ENCODE peak calls at places on chromosomes 2 and 18, in ten cellular contexts. One of them, this sample, is unnamed.

GRCh38 chr2:12074126-12074883 is 327.9 kb downstream of the LPIN1 start:
- DNase-seq in pancreas: no peak
- DNase-seq in GM23248: no peak
- DNase-seq in fibroblast of lung: no peak
- DNase-seq in heart left ventricle: no peak
- DNase-seq in adrenal gland: no peak
- DNase-seq in naive thymus-derived CD4-positive, alpha-beta T cell: no peak
- DNase-seq in GM23338: no peak
- DNase-seq in upper lobe of right lung: no peak
- DNase-seq in thoracic aorta: no peak
- DNase-seq in this sample: no peak

GRCh38 chr2:151357359-151357758 is at the start of gene TNFAIP6:
- DNase-seq in upper lobe of right lung: no peak
- DNase-seq in GM23338: peak
- DNase-seq in adrenal gland: peak
- DNase-seq in pancreas: no peak
- DNase-seq in GM23248: peak
- DNase-seq in naive thymus-derived CD4-positive, alpha-beta T cell: no peak
- DNase-seq in fibroblast of lung: peak
- DNase-seq in thoracic aorta: no peak
- DNase-seq in heart left ventricle: peak
- DNase-seq in this sample: no peak

GRCh38 chr2:234377761-234378341 is 119.0 kb downstream of the ARL4C start:
- DNase-seq in pancreas: no peak
- DNase-seq in heart left ventricle: no peak
- DNase-seq in GM23338: no peak
- DNase-seq in naive thymus-derived CD4-positive, alpha-beta T cell: no peak
- DNase-seq in GM23248: peak
- DNase-seq in thoracic aorta: no peak
- DNase-seq in adrenal gland: no peak
- DNase-seq in fibroblast of lung: peak
- DNase-seq in upper lobe of right lung: no peak
- DNase-seq in this sample: no peak

GRCh38 chr2:20450201-20451108 is 3.6 kb downstream of the RHOB start:
- DNase-seq in naive thymus-derived CD4-positive, alpha-beta T cell: no peak
- DNase-seq in upper lobe of right lung: no peak
- DNase-seq in thoracic aorta: no peak
- DNase-seq in adrenal gland: peak
- DNase-seq in heart left ventricle: peak
- DNase-seq in GM23338: peak
- DNase-seq in fibroblast of lung: peak
- DNase-seq in pancreas: peak
- DNase-seq in GM23248: peak
- DNase-seq in this sample: no peak

GRCh38 chr2:167333245-167333644 is 445.0 kb downstream of the XIRP2 start:
- DNase-seq in thoracic aorta: no peak
- DNase-seq in adrenal gland: no peak
- DNase-seq in pancreas: no peak
- DNase-seq in naive thymus-derived CD4-positive, alpha-beta T cell: no peak
- DNase-seq in GM23338: peak
- DNase-seq in upper lobe of right lung: no peak
- DNase-seq in fibroblast of lung: no peak
- DNase-seq in GM23248: peak
- DNase-seq in heart left ventricle: no peak
- DNase-seq in this sample: no peak

GRCh38 chr2:180222642-180223041 is 215.5 kb upstream of the CWC22 start:
- DNase-seq in fibroblast of lung: peak
- DNase-seq in upper lobe of right lung: no peak
- DNase-seq in GM23338: no peak
- DNase-seq in naive thymus-derived CD4-positive, alpha-beta T cell: no peak
- DNase-seq in adrenal gland: no peak
- DNase-seq in thoracic aorta: no peak
- DNase-seq in heart left ventricle: peak
- DNase-seq in pancreas: no peak
- DNase-seq in GM23248: peak
- DNase-seq in this sample: no peak

GRCh38 chr2:105866439-105867170 is 121.9 kb downstream of the NCK2 start:
- DNase-seq in GM23248: peak
- DNase-seq in adrenal gland: no peak
- DNase-seq in fibroblast of lung: peak
- DNase-seq in pancreas: no peak
- DNase-seq in naive thymus-derived CD4-positive, alpha-beta T cell: no peak
- DNase-seq in upper lobe of right lung: no peak
- DNase-seq in heart left ventricle: no peak
- DNase-seq in thoracic aorta: no peak
- DNase-seq in GM23338: no peak
- DNase-seq in this sample: no peak

GRCh38 chr18:59907172-59907571 is 7.4 kb downstream of the PMAIP1 start:
- DNase-seq in pancreas: no peak
- DNase-seq in naive thymus-derived CD4-positive, alpha-beta T cell: no peak
- DNase-seq in heart left ventricle: no peak
- DNase-seq in adrenal gland: no peak
- DNase-seq in GM23248: peak
- DNase-seq in GM23338: no peak
- DNase-seq in fibroblast of lung: no peak
- DNase-seq in upper lobe of right lung: no peak
- DNase-seq in thoracic aorta: no peak
- DNase-seq in this sample: no peak

GRCh38 chr2:98727369-98727749 is 3.6 kb downstream of the MGAT4A start:
- DNase-seq in naive thymus-derived CD4-positive, alpha-beta T cell: no peak
- DNase-seq in adrenal gland: no peak
- DNase-seq in fibroblast of lung: no peak
- DNase-seq in GM23248: no peak
- DNase-seq in heart left ventricle: peak
- DNase-seq in pancreas: peak
- DNase-seq in upper lobe of right lung: no peak
- DNase-seq in thoracic aorta: no peak
- DNase-seq in GM23338: no peak
- DNase-seq in this sample: no peak

GRCh38 chr2:98729652-98730051 is 1.3 kb downstream of the MGAT4A start:
- DNase-seq in pancreas: no peak
- DNase-seq in fibroblast of lung: no peak
- DNase-seq in GM23248: peak
- DNase-seq in naive thymus-derived CD4-positive, alpha-beta T cell: no peak
- DNase-seq in GM23338: no peak
- DNase-seq in upper lobe of right lung: no peak
- DNase-seq in heart left ventricle: no peak
- DNase-seq in thoracic aorta: no peak
- DNase-seq in adrenal gland: no peak
- DNase-seq in this sample: no peak

GRCh38 chr2:98726172-98726725 is 4.7 kb downstream of the MGAT4A start:
- DNase-seq in naive thymus-derived CD4-positive, alpha-beta T cell: no peak
- DNase-seq in thoracic aorta: no peak
- DNase-seq in adrenal gland: no peak
- DNase-seq in upper lobe of right lung: no peak
- DNase-seq in fibroblast of lung: no peak
- DNase-seq in GM23248: no peak
- DNase-seq in pancreas: no peak
- DNase-seq in GM23338: no peak
- DNase-seq in heart left ventricle: no peak
- DNase-seq in this sample: no peak

GRCh38 chr2:98726735-98727368 is 4.1 kb downstream of the MGAT4A start:
- DNase-seq in adrenal gland: no peak
- DNase-seq in GM23338: no peak
- DNase-seq in pancreas: no peak
- DNase-seq in thoracic aorta: no peak
- DNase-seq in upper lobe of right lung: no peak
- DNase-seq in heart left ventricle: no peak
- DNase-seq in fibroblast of lung: no peak
- DNase-seq in GM23248: no peak
- DNase-seq in naive thymus-derived CD4-positive, alpha-beta T cell: no peak
- DNase-seq in this sample: no peak

GRCh38 chr2:98727758-98728718 is 2.9 kb downstream of the MGAT4A start:
- DNase-seq in GM23338: no peak
- DNase-seq in upper lobe of right lung: no peak
- DNase-seq in thoracic aorta: no peak
- DNase-seq in GM23248: no peak
- DNase-seq in pancreas: no peak
- DNase-seq in adrenal gland: no peak
- DNase-seq in naive thymus-derived CD4-positive, alpha-beta T cell: peak
- DNase-seq in fibroblast of lung: no peak
- DNase-seq in heart left ventricle: no peak
- DNase-seq in this sample: no peak
- H3K27ac ChIP-seq in GM23338: no peak
- H3K27ac ChIP-seq in upper lobe of right lung: peak
- H3K27ac ChIP-seq in thoracic aorta: peak
- H3K27ac ChIP-seq in GM23248: no peak
- H3K27ac ChIP-seq in pancreas: peak
- H3K27ac ChIP-seq in adrenal gland: no peak
- H3K27ac ChIP-seq in naive thymus-derived CD4-positive, alpha-beta T cell: peak
- H3K27ac ChIP-seq in fibroblast of lung: no peak
- H3K27ac ChIP-seq in heart left ventricle: peak
- H3K27ac ChIP-seq in this sample: peak

GRCh38 chr18:58891753-58892152 is 27.1 kb downstream of the ZNF532 start:
- DNase-seq in pancreas: no peak
- DNase-seq in heart left ventricle: no peak
- DNase-seq in upper lobe of right lung: no peak
- DNase-seq in GM23248: no peak
- DNase-seq in thoracic aorta: no peak
- DNase-seq in naive thymus-derived CD4-positive, alpha-beta T cell: no peak
- DNase-seq in adrenal gland: no peak
- DNase-seq in GM23338: no peak
- DNase-seq in fibroblast of lung: no peak
- DNase-seq in this sample: no peak

GRCh38 chr18:58882681-58883080 is 18.0 kb downstream of the ZNF532 start:
- DNase-seq in thoracic aorta: no peak
- DNase-seq in fibroblast of lung: peak
- DNase-seq in naive thymus-derived CD4-positive, alpha-beta T cell: no peak
- DNase-seq in GM23248: no peak
- DNase-seq in upper lobe of right lung: no peak
- DNase-seq in pancreas: no peak
- DNase-seq in adrenal gland: no peak
- DNase-seq in heart left ventricle: no peak
- DNase-seq in GM23338: no peak
- DNase-seq in this sample: no peak

GRCh38 chr18:58887613-58887963 is 22.9 kb downstream of the ZNF532 start:
- DNase-seq in pancreas: no peak
- DNase-seq in adrenal gland: peak
- DNase-seq in heart left ventricle: peak
- DNase-seq in GM23338: no peak
- DNase-seq in GM23248: no peak
- DNase-seq in fibroblast of lung: peak
- DNase-seq in thoracic aorta: no peak
- DNase-seq in upper lobe of right lung: peak
- DNase-seq in naive thymus-derived CD4-positive, alpha-beta T cell: no peak
- DNase-seq in this sample: no peak

GRCh38 chr18:58884694-58885093 is 20.0 kb downstream of the ZNF532 start:
- DNase-seq in pancreas: no peak
- DNase-seq in fibroblast of lung: no peak
- DNase-seq in GM23338: no peak
- DNase-seq in thoracic aorta: no peak
- DNase-seq in upper lobe of right lung: no peak
- DNase-seq in heart left ventricle: no peak
- DNase-seq in adrenal gland: no peak
- DNase-seq in naive thymus-derived CD4-positive, alpha-beta T cell: no peak
- DNase-seq in GM23248: no peak
- DNase-seq in this sample: no peak

DNA sequence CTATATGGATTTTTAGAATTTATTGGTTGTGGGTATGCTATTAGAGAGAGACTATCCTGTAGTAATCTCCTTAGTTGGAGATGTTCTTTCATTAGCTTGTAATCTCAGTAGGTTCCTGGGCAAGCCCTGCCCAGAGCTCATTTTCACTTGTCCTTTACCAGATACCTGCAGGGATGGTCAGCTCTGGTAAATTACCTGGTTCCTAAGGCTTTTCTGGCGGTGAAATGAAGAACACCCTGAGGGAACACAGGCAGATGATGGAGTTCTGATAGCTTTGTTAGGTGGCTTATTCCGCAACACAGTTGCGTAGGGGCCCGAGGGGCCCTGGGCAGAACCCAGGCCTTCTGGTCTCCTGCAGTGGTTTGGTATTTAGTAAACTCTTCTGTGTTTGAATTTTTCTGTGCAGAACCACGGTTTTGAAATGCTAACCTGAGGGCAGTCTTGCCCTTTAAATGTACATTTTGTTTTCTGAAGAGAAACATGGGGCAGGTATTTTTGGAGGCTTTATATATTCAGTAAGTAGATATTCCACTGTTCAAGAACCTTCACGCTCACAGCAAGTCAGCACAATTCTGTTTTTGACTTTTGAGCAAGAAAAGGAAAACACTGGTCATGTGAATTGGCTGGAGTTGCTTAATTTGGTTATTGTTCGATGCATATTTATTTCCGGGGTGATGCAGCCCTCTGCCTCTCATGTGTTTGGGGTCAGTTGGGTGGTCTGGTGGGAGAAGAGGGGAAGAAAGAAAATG is 22.4 kb downstream of the ZNF532 start:
- DNase-seq in thoracic aorta: no peak
- DNase-seq in fibroblast of lung: no peak
- DNase-seq in GM23338: no peak
- DNase-seq in adrenal gland: peak
- DNase-seq in naive thymus-derived CD4-positive, alpha-beta T cell: no peak
- DNase-seq in upper lobe of right lung: no peak
- DNase-seq in GM23248: no peak
- DNase-seq in heart left ventricle: no peak
- DNase-seq in pancreas: no peak
- DNase-seq in this sample: no peak
- H3K27ac ChIP-seq in thoracic aorta: peak
- H3K27ac ChIP-seq in fibroblast of lung: peak
- H3K27ac ChIP-seq in GM23338: peak
- H3K27ac ChIP-seq in adrenal gland: peak
- H3K27ac ChIP-seq in naive thymus-derived CD4-positive, alpha-beta T cell: no peak
- H3K27ac ChIP-seq in upper lobe of right lung: peak
- H3K27ac ChIP-seq in GM23248: no peak
- H3K27ac ChIP-seq in heart left ventricle: peak
- H3K27ac ChIP-seq in pancreas: no peak
- H3K27ac ChIP-seq in this sample: peak

GRCh38 chr2:237282568-237283128 is 131.3 kb downstream of the COL6A3 start:
- DNase-seq in heart left ventricle: no peak
- DNase-seq in fibroblast of lung: peak
- DNase-seq in thoracic aorta: no peak
- DNase-seq in GM23338: no peak
- DNase-seq in upper lobe of right lung: no peak
- DNase-seq in GM23248: peak
- DNase-seq in adrenal gland: no peak
- DNase-seq in pancreas: no peak
- DNase-seq in naive thymus-derived CD4-positive, alpha-beta T cell: no peak
- DNase-seq in this sample: no peak
- H3K27ac ChIP-seq in heart left ventricle: no peak
- H3K27ac ChIP-seq in fibroblast of lung: peak
- H3K27ac ChIP-seq in thoracic aorta: no peak
- H3K27ac ChIP-seq in GM23338: no peak
- H3K27ac ChIP-seq in upper lobe of right lung: no peak
- H3K27ac ChIP-seq in GM23248: peak
- H3K27ac ChIP-seq in adrenal gland: no peak
- H3K27ac ChIP-seq in pancreas: no peak
- H3K27ac ChIP-seq in naive thymus-derived CD4-positive, alpha-beta T cell: no peak
- H3K27ac ChIP-seq in this sample: no peak

GRCh38 chr2:100791294-100791935 is 28.5 kb upstream of the NPAS2 start:
- DNase-seq in thoracic aorta: no peak
- DNase-seq in naive thymus-derived CD4-positive, alpha-beta T cell: no peak
- DNase-seq in heart left ventricle: no peak
- DNase-seq in fibroblast of lung: no peak
- DNase-seq in GM23248: no peak
- DNase-seq in adrenal gland: peak
- DNase-seq in upper lobe of right lung: no peak
- DNase-seq in pancreas: no peak
- DNase-seq in GM23338: no peak
- DNase-seq in this sample: no peak

GRCh38 chr2:100796499-100797100 is 23.3 kb upstream of the NPAS2 start:
- DNase-seq in upper lobe of right lung: no peak
- DNase-seq in GM23248: no peak
- DNase-seq in fibroblast of lung: no peak
- DNase-seq in thoracic aorta: no peak
- DNase-seq in adrenal gland: no peak
- DNase-seq in pancreas: no peak
- DNase-seq in GM23338: no peak
- DNase-seq in naive thymus-derived CD4-positive, alpha-beta T cell: no peak
- DNase-seq in heart left ventricle: no peak
- DNase-seq in this sample: no peak

GRCh38 chr2:100791936-100792308 is 28.0 kb upstream of the NPAS2 start:
- DNase-seq in GM23248: no peak
- DNase-seq in upper lobe of right lung: no peak
- DNase-seq in thoracic aorta: no peak
- DNase-seq in fibroblast of lung: no peak
- DNase-seq in GM23338: no peak
- DNase-seq in naive thymus-derived CD4-positive, alpha-beta T cell: no peak
- DNase-seq in heart left ventricle: no peak
- DNase-seq in adrenal gland: no peak
- DNase-seq in pancreas: no peak
- DNase-seq in this sample: no peak

GRCh38 chr2:100793220-100793619 is 26.7 kb upstream of the NPAS2 start:
- DNase-seq in adrenal gland: no peak
- DNase-seq in pancreas: no peak
- DNase-seq in upper lobe of right lung: no peak
- DNase-seq in heart left ventricle: no peak
- DNase-seq in GM23338: no peak
- DNase-seq in GM23248: no peak
- DNase-seq in fibroblast of lung: no peak
- DNase-seq in naive thymus-derived CD4-positive, alpha-beta T cell: no peak
- DNase-seq in thoracic aorta: no peak
- DNase-seq in this sample: no peak

DNA sequence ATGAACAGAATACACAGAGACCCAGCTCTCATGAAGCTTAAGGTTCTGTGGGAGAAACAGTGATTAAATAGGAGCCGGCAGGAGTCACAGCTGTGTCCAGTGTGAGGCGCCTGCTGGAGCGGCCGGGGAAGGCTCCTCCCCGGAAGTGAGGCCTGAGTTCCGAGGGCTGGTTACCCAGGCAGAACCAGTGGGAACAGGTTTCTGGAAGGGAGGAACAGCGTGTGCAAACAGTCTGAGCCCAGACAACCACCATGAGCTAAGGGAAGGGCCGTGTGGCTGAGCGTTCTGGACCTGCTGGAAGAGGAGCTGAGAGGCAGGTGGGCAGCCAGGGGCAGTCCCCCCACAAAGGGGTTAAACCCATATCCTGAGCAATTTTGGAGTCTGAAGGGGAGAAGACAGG is 26.0 kb upstream of the NPAS2 start:
- DNase-seq in thoracic aorta: no peak
- DNase-seq in heart left ventricle: no peak
- DNase-seq in naive thymus-derived CD4-positive, alpha-beta T cell: no peak
- DNase-seq in upper lobe of right lung: no peak
- DNase-seq in adrenal gland: no peak
- DNase-seq in GM23338: no peak
- DNase-seq in GM23248: no peak
- DNase-seq in fibroblast of lung: no peak
- DNase-seq in pancreas: no peak
- DNase-seq in this sample: no peak
- H3K27ac ChIP-seq in thoracic aorta: no peak
- H3K27ac ChIP-seq in heart left ventricle: no peak
- H3K27ac ChIP-seq in naive thymus-derived CD4-positive, alpha-beta T cell: no peak
- H3K27ac ChIP-seq in upper lobe of right lung: no peak
- H3K27ac ChIP-seq in adrenal gland: no peak
- H3K27ac ChIP-seq in GM23338: no peak
- H3K27ac ChIP-seq in GM23248: no peak
- H3K27ac ChIP-seq in fibroblast of lung: no peak
- H3K27ac ChIP-seq in pancreas: no peak
- H3K27ac ChIP-seq in this sample: no peak

This sample was measured in upper lobe of left lung.